ENCODE peak calls at places on chromosomes 13 and 19, in four cellular contexts. A is LNCaP clone FGC, S is thyroid gland, Q is kidney. M is an unnamed sample.

GRCh38 chr13:111339366-111340143 is 19.1 kb downstream of the TEX29 start:
- DNase-seq in A (no peak), S (no peak), Q (peak; percentile 53), M (no peak)

GRCh38 chr13:73210218-73210883 is 151.5 kb downstream of the KLF5 start:
- DNase-seq in A (peak; percentile 18), S (no peak), Q (no peak), M (no peak)

GRCh38 chr13:98315466-98315865 is 138.4 kb upstream of the RNF113B start:
- DNase-seq in A (no peak), S (peak; percentile 40), Q (no peak), M (no peak)

GRCh38 chr13:45325806-45326205 is 15.2 kb downstream of the TPT1 start:
- DNase-seq in A (no peak), S (peak; percentile 42), Q (no peak), M (peak; percentile 35)

GRCh38 chr13:44449999-44450821 is 76.6 kb downstream of the SERP2 start:
- DNase-seq in A (no peak), S (no peak), Q (no peak), M (no peak)

GRCh38 chr19:16915135-16915534 is 26.3 kb downstream of the F2RL3 start:
- DNase-seq in A (no peak), S (no peak), Q (no peak), M (no peak)

GRCh38 chr19:48239582-48240141 is 16.1 kb downstream of the CARD8 start:
- DNase-seq in A (no peak), S (no peak), Q (no peak), M (no peak)

GRCh38 chr19:3154957-3155736 is 19.3 kb downstream of the GNA15 start:
- DNase-seq in A (no peak), S (peak; percentile 40), Q (peak; percentile 93), M (peak; percentile 49)

GRCh38 chr13:40764587-40765403 is 6.2 kb downstream of the MRPS31 start:
- DNase-seq in A (peak; percentile 62), S (no peak), Q (no peak), M (no peak)

GRCh38 chr19:51688665-51689571 is 4.2 kb upstream of the SPACA6 start:
- DNase-seq in A (peak; percentile 82), S (peak; percentile 91), Q (peak; percentile 98), M (peak; percentile 92)

GRCh38 chr13:67481445-67481844 is 251.3 kb upstream of the PCDH9 start:
- DNase-seq in A (no peak), S (no peak), Q (no peak), M (no peak)

GRCh38 chr13:94967183-94968039 is 255.1 kb upstream of the SOX21 start:
- DNase-seq in A (no peak), S (peak; percentile 2), Q (peak; percentile 67), M (no peak)

GRCh38 chr19:29667941-29668340 is 2.7 kb downstream of the PLEKHF1 start:
- DNase-seq in A (no peak), S (no peak), Q (peak; percentile 73), M (no peak)

GRCh38 chr19:51417107-51417806 is at the start of gene SIGLEC10:
- DNase-seq in A (no peak), S (no peak), Q (peak; percentile 80), M (no peak)

DNA sequence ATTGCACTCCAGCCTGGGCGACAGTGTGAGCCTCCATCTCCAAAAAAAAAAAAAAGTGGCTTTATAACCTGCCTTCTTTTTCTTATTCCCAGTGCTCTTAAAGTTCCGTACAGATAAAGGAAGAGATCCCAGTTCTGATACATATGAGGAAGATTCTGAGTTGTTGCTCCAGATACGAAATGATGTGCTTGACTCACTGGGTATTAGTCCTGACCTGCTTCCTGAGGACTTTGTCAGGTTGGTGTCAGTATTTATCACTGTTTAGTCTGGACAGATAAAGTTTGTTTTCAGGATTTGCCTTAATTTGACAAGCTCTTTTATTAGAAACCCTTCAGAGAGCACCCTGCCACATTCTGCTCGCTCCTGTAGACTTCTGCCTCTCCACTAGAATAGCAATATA is 33.9 kb downstream of the BBC3 start:
- DNase-seq in A (no peak), S (no peak), Q (no peak), M (no peak)
- TF ChIP-seq CTCF in A (no peak), S (no peak), Q (no peak), M (no peak)

GRCh38 chr13:100203696-100204367 is 114.9 kb downstream of the PCCA start:
- DNase-seq in A (no peak), S (no peak), Q (no peak), M (no peak)
- TF ChIP-seq CTCF in A (no peak), S (no peak), Q (no peak), M (no peak)

DNA sequence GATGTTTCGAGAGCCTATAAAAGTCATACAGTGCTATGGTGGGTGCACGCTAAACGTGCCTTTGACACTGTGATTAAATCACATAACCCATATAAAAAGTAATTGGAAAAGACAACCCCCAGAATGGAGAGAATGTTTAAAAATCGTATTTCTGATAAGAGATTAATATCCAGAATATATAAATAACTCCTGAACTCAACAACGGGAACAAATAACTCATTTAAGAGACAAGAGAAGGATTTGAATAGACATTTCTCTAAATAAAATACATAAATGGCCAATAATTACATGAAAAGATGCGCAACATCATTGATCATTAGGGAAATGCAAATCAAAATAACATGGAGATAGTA is 37.0 kb upstream of the IGFL4 start:
- DNase-seq in A (no peak), S (no peak), Q (no peak), M (no peak)
- TF ChIP-seq CTCF in A (no peak), S (no peak), Q (no peak), M (no peak)

GRCh38 chr13:109871018-109871370 is 84.6 kb upstream of the IRS2 start:
- DNase-seq in A (no peak), S (no peak), Q (no peak), M (no peak)
- TF ChIP-seq CTCF in A (no peak), S (no peak), Q (no peak), M (no peak)